ENCODE peak calls at places on chromosomes 6 and 20, in four cellular contexts. One of them, this sample, is unnamed.

GRCh38 chr20:58559368-58559729 is 44.1 kb upstream of the APCDD1L start:
- DNase-seq in astrocyte of the spinal cord: no peak
- DNase-seq in dorsolateral prefrontal cortex: peak; percentile 12
- DNase-seq in cardiac fibroblast: no peak
- DNase-seq in this sample: no peak

GRCh38 chr20:4488407-4489339 is 233.0 kb upstream of the PRND start:
- DNase-seq in astrocyte of the spinal cord: peak; percentile 79
- DNase-seq in dorsolateral prefrontal cortex: no peak
- DNase-seq in cardiac fibroblast: peak; percentile 12
- DNase-seq in this sample: no peak

GRCh38 chr6:101722991-101723579 is 329.6 kb downstream of the GRIK2 start:
- DNase-seq in astrocyte of the spinal cord: peak; percentile 86
- DNase-seq in dorsolateral prefrontal cortex: no peak
- DNase-seq in cardiac fibroblast: peak; percentile 88
- DNase-seq in this sample: no peak

GRCh38 chr20:62938105-62938888 is at the start of gene GID8:
- DNase-seq in astrocyte of the spinal cord: peak; percentile 49
- DNase-seq in dorsolateral prefrontal cortex: no peak
- DNase-seq in cardiac fibroblast: peak; percentile 50
- DNase-seq in this sample: peak; percentile 77

GRCh38 chr6:100880149-100880900 is 804 bp downstream of the ASCC3 start:
- DNase-seq in astrocyte of the spinal cord: peak; percentile 22
- DNase-seq in dorsolateral prefrontal cortex: no peak
- DNase-seq in cardiac fibroblast: no peak
- DNase-seq in this sample: no peak

GRCh38 chr20:38076548-38076947 is 43.0 kb downstream of the RPRD1B start:
- DNase-seq in astrocyte of the spinal cord: no peak
- DNase-seq in dorsolateral prefrontal cortex: no peak
- DNase-seq in cardiac fibroblast: no peak
- DNase-seq in this sample: no peak

GRCh38 chr6:1230689-1231605 is 81.0 kb upstream of the FOXQ1 start:
- DNase-seq in astrocyte of the spinal cord: no peak
- DNase-seq in dorsolateral prefrontal cortex: no peak
- DNase-seq in cardiac fibroblast: no peak
- DNase-seq in this sample: no peak

GRCh38 chr6:129969064-129969463 is 49.3 kb upstream of the L3MBTL3 start:
- DNase-seq in astrocyte of the spinal cord: no peak
- DNase-seq in dorsolateral prefrontal cortex: no peak
- DNase-seq in cardiac fibroblast: no peak
- DNase-seq in this sample: no peak

GRCh38 chr6:170031096-170031471 is 259.8 kb downstream of the DLL1 start:
- DNase-seq in astrocyte of the spinal cord: no peak
- DNase-seq in dorsolateral prefrontal cortex: peak; percentile 34
- DNase-seq in cardiac fibroblast: no peak
- DNase-seq in this sample: no peak

GRCh38 chr6:89267918-89268317 is 47.2 kb downstream of the GABRR2 start:
- DNase-seq in astrocyte of the spinal cord: no peak
- DNase-seq in dorsolateral prefrontal cortex: no peak
- DNase-seq in cardiac fibroblast: no peak
- DNase-seq in this sample: no peak

GRCh38 chr20:35662541-35662940 is 2.2 kb downstream of the CPNE1 start:
- DNase-seq in astrocyte of the spinal cord: no peak
- DNase-seq in dorsolateral prefrontal cortex: no peak
- DNase-seq in cardiac fibroblast: no peak
- DNase-seq in this sample: no peak

GRCh38 chr20:57468523-57469417 is 56.2 kb downstream of the CTCFL start:
- DNase-seq in astrocyte of the spinal cord: no peak
- DNase-seq in dorsolateral prefrontal cortex: no peak
- DNase-seq in cardiac fibroblast: no peak
- DNase-seq in this sample: no peak

GRCh38 chr6:109513571-109514071 is 30.6 kb upstream of the ZBTB24 start:
- DNase-seq in astrocyte of the spinal cord: peak; percentile 83
- DNase-seq in dorsolateral prefrontal cortex: no peak
- DNase-seq in cardiac fibroblast: peak; percentile 86
- DNase-seq in this sample: no peak

GRCh38 chr6:37735722-37736121 is 38.0 kb upstream of the MDGA1 start:
- DNase-seq in astrocyte of the spinal cord: no peak
- DNase-seq in dorsolateral prefrontal cortex: no peak
- DNase-seq in cardiac fibroblast: no peak
- DNase-seq in this sample: no peak

GRCh38 chr20:13101276-13101675 is 92.5 kb downstream of the SPTLC3 start:
- DNase-seq in astrocyte of the spinal cord: peak; percentile 39
- DNase-seq in dorsolateral prefrontal cortex: no peak
- DNase-seq in cardiac fibroblast: no peak
- DNase-seq in this sample: no peak

GRCh38 chr20:6886065-6886729 is 118.7 kb downstream of the BMP2 start:
- DNase-seq in astrocyte of the spinal cord: peak; percentile 12
- DNase-seq in dorsolateral prefrontal cortex: no peak
- DNase-seq in cardiac fibroblast: no peak
- DNase-seq in this sample: no peak

GRCh38 chr6:37794825-37795224 is 24.7 kb upstream of the ZFAND3 start:
- DNase-seq in astrocyte of the spinal cord: peak; percentile 39
- DNase-seq in dorsolateral prefrontal cortex: no peak
- DNase-seq in cardiac fibroblast: no peak
- DNase-seq in this sample: no peak

GRCh38 chr6:91812596-91813274 is 1225.9 kb upstream of the MAP3K7 start:
- DNase-seq in astrocyte of the spinal cord: no peak
- DNase-seq in dorsolateral prefrontal cortex: no peak
- DNase-seq in cardiac fibroblast: no peak
- DNase-seq in this sample: no peak

GRCh38 chr6:127464161-127464880 is 5.1 kb upstream of the KIAA0408 start:
- DNase-seq in astrocyte of the spinal cord: peak; percentile 91
- DNase-seq in dorsolateral prefrontal cortex: no peak
- DNase-seq in cardiac fibroblast: peak; percentile 76
- DNase-seq in this sample: no peak

GRCh38 chr6:28220164-28221133 is 4.6 kb upstream of the ZSCAN9 start:
- DNase-seq in astrocyte of the spinal cord: no peak
- DNase-seq in dorsolateral prefrontal cortex: no peak
- DNase-seq in cardiac fibroblast: no peak
- DNase-seq in this sample: no peak

GRCh38 chr6:13538600-13538999 is 35.8 kb upstream of the SIRT5 start:
- DNase-seq in astrocyte of the spinal cord: no peak
- DNase-seq in dorsolateral prefrontal cortex: no peak
- DNase-seq in cardiac fibroblast: no peak
- DNase-seq in this sample: no peak

GRCh38 chr6:33278392-33278741 is 1.4 kb downstream of the B3GALT4 start:
- DNase-seq in astrocyte of the spinal cord: no peak
- DNase-seq in dorsolateral prefrontal cortex: no peak
- DNase-seq in cardiac fibroblast: no peak
- DNase-seq in this sample: no peak

GRCh38 chr6:33276864-33277662 is at the start of gene B3GALT4:
- DNase-seq in astrocyte of the spinal cord: peak; percentile 79
- DNase-seq in dorsolateral prefrontal cortex: peak; percentile 79
- DNase-seq in cardiac fibroblast: peak; percentile 73
- DNase-seq in this sample: peak; percentile 88

GRCh38 chr6:33276581-33276863 is 401 bp upstream of the B3GALT4 start:
- DNase-seq in astrocyte of the spinal cord: no peak
- DNase-seq in dorsolateral prefrontal cortex: no peak
- DNase-seq in cardiac fibroblast: no peak
- DNase-seq in this sample: no peak

GRCh38 chr6:33278810-33279209 is 1.9 kb downstream of the B3GALT4 start:
- DNase-seq in astrocyte of the spinal cord: no peak
- DNase-seq in dorsolateral prefrontal cortex: no peak
- DNase-seq in cardiac fibroblast: no peak
- DNase-seq in this sample: no peak

GRCh38 chr6:33277663-33278391 is 904 bp downstream of the B3GALT4 start:
- DNase-seq in astrocyte of the spinal cord: no peak
- DNase-seq in dorsolateral prefrontal cortex: no peak
- DNase-seq in cardiac fibroblast: no peak
- DNase-seq in this sample: peak; percentile 55
- TF ChIP-seq CTCF in astrocyte of the spinal cord: no peak
- TF ChIP-seq CTCF in dorsolateral prefrontal cortex: no peak
- TF ChIP-seq CTCF in cardiac fibroblast: no peak
- TF ChIP-seq CTCF in this sample: no peak

GRCh38 chr6:70376628-70377027 is 36.7 kb upstream of the FAM135A start:
- DNase-seq in astrocyte of the spinal cord: no peak
- DNase-seq in dorsolateral prefrontal cortex: no peak
- DNase-seq in cardiac fibroblast: no peak
- DNase-seq in this sample: no peak

GRCh38 chr6:70377372-70377771 is 35.9 kb upstream of the FAM135A start:
- DNase-seq in astrocyte of the spinal cord: no peak
- DNase-seq in dorsolateral prefrontal cortex: no peak
- DNase-seq in cardiac fibroblast: no peak
- DNase-seq in this sample: no peak

GRCh38 chr6:70379473-70380013 is 33.8 kb upstream of the FAM135A start:
- DNase-seq in astrocyte of the spinal cord: no peak
- DNase-seq in dorsolateral prefrontal cortex: no peak
- DNase-seq in cardiac fibroblast: no peak
- DNase-seq in this sample: no peak

GRCh38 chr6:70375166-70375565 is 38.1 kb upstream of the FAM135A start:
- DNase-seq in astrocyte of the spinal cord: peak; percentile 36
- DNase-seq in dorsolateral prefrontal cortex: no peak
- DNase-seq in cardiac fibroblast: no peak
- DNase-seq in this sample: no peak

GRCh38 chr6:70375882-70376281 is 37.4 kb upstream of the FAM135A start:
- DNase-seq in astrocyte of the spinal cord: no peak
- DNase-seq in dorsolateral prefrontal cortex: no peak
- DNase-seq in cardiac fibroblast: no peak
- DNase-seq in this sample: no peak
- TF ChIP-seq CTCF in astrocyte of the spinal cord: peak; percentile 34
- TF ChIP-seq CTCF in dorsolateral prefrontal cortex: no peak
- TF ChIP-seq CTCF in cardiac fibroblast: peak; percentile 34
- TF ChIP-seq CTCF in this sample: no peak

DNA sequence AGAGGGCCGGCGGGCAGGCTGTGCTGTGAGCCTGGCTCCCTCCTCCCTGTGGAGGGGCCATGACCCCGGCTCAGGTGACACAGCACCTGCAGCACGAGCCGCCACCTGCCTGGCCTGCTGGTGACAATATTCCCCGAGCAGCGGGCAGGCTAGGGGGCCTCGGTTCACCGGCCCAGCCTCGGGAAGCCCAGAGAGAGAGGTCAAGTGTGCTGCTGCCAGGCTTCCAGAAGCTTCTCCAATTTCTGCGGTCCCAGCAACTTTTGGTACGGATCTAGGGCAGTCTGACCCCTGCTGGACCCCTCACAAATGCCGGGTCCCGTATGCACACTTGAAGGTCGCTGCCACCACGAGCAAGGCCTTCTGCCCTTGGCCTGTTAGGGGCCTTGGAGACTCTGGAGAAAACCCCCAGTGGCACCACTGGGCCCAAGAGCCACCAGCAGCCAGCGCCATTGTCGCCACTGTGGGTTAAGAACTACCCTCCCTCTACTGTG is 38.6 kb upstream of the NOL4L start:
- DNase-seq in astrocyte of the spinal cord: no peak
- DNase-seq in dorsolateral prefrontal cortex: no peak
- DNase-seq in cardiac fibroblast: no peak
- DNase-seq in this sample: no peak
- TF ChIP-seq CTCF in astrocyte of the spinal cord: no peak
- TF ChIP-seq CTCF in dorsolateral prefrontal cortex: no peak
- TF ChIP-seq CTCF in cardiac fibroblast: no peak
- TF ChIP-seq CTCF in this sample: no peak

GRCh38 chr6:139905404-139906052 is 531.1 kb upstream of the CITED2 start:
- DNase-seq in astrocyte of the spinal cord: no peak
- DNase-seq in dorsolateral prefrontal cortex: no peak
- DNase-seq in cardiac fibroblast: no peak
- DNase-seq in this sample: no peak
- TF ChIP-seq CTCF in astrocyte of the spinal cord: no peak
- TF ChIP-seq CTCF in dorsolateral prefrontal cortex: no peak
- TF ChIP-seq CTCF in cardiac fibroblast: no peak
- TF ChIP-seq CTCF in this sample: no peak

GRCh38 chr6:111564482-111564945 is 41.2 kb downstream of the TRAF3IP2 start:
- DNase-seq in astrocyte of the spinal cord: peak; percentile 51
- DNase-seq in dorsolateral prefrontal cortex: peak; percentile 72
- DNase-seq in cardiac fibroblast: peak; percentile 51
- DNase-seq in this sample: no peak

GRCh38 chr6:111566873-111567517 is 38.7 kb downstream of the TRAF3IP2 start:
- DNase-seq in astrocyte of the spinal cord: no peak
- DNase-seq in dorsolateral prefrontal cortex: peak; percentile 60
- DNase-seq in cardiac fibroblast: peak; percentile 47
- DNase-seq in this sample: no peak

GRCh38 chr6:111563581-111563980 is 42.1 kb downstream of the TRAF3IP2 start:
- DNase-seq in astrocyte of the spinal cord: no peak
- DNase-seq in dorsolateral prefrontal cortex: no peak
- DNase-seq in cardiac fibroblast: no peak
- DNase-seq in this sample: no peak

GRCh38 chr6:111566222-111566717 is 39.4 kb downstream of the TRAF3IP2 start:
- DNase-seq in astrocyte of the spinal cord: no peak
- DNase-seq in dorsolateral prefrontal cortex: no peak
- DNase-seq in cardiac fibroblast: no peak
- DNase-seq in this sample: no peak

GRCh38 chr6:111565316-111566221 is 40.1 kb downstream of the TRAF3IP2 start:
- DNase-seq in astrocyte of the spinal cord: no peak
- DNase-seq in dorsolateral prefrontal cortex: no peak
- DNase-seq in cardiac fibroblast: no peak
- DNase-seq in this sample: peak; percentile 24
- TF ChIP-seq CTCF in astrocyte of the spinal cord: no peak
- TF ChIP-seq CTCF in dorsolateral prefrontal cortex: no peak
- TF ChIP-seq CTCF in cardiac fibroblast: no peak
- TF ChIP-seq CTCF in this sample: peak; percentile 38

GRCh38 chr20:3172933-3173581 is at the start of gene LZTS3:
- DNase-seq in astrocyte of the spinal cord: peak; percentile 52
- DNase-seq in dorsolateral prefrontal cortex: peak; percentile 79
- DNase-seq in cardiac fibroblast: peak; percentile 44
- DNase-seq in this sample: peak; percentile 92

GRCh38 chr20:3172126-3172932 is 1.0 kb downstream of the LZTS3 start:
- DNase-seq in astrocyte of the spinal cord: no peak
- DNase-seq in dorsolateral prefrontal cortex: no peak
- DNase-seq in cardiac fibroblast: no peak
- DNase-seq in this sample: peak; percentile 29

GRCh38 chr20:3174442-3175263 is 1.3 kb upstream of the LZTS3 start:
- DNase-seq in astrocyte of the spinal cord: peak; percentile 15
- DNase-seq in dorsolateral prefrontal cortex: no peak
- DNase-seq in cardiac fibroblast: no peak
- DNase-seq in this sample: no peak

GRCh38 chr20:3175270-3175669 is 1.9 kb upstream of the LZTS3 start:
- DNase-seq in astrocyte of the spinal cord: no peak
- DNase-seq in dorsolateral prefrontal cortex: no peak
- DNase-seq in cardiac fibroblast: no peak
- DNase-seq in this sample: no peak

GRCh38 chr20:3173582-3174441 is 463 bp upstream of the LZTS3 start:
- DNase-seq in astrocyte of the spinal cord: peak; percentile 76
- DNase-seq in dorsolateral prefrontal cortex: peak; percentile 92
- DNase-seq in cardiac fibroblast: peak; percentile 80
- DNase-seq in this sample: peak; percentile 99
- TF ChIP-seq CTCF in astrocyte of the spinal cord: peak; percentile 4
- TF ChIP-seq CTCF in dorsolateral prefrontal cortex: no peak
- TF ChIP-seq CTCF in cardiac fibroblast: peak; percentile 24
- TF ChIP-seq CTCF in this sample: no peak

GRCh38 chr6:4912559-4912958 is 91.3 kb downstream of the RPP40 start:
- DNase-seq in astrocyte of the spinal cord: no peak
- DNase-seq in dorsolateral prefrontal cortex: no peak
- DNase-seq in cardiac fibroblast: no peak
- DNase-seq in this sample: no peak
- TF ChIP-seq CTCF in astrocyte of the spinal cord: no peak
- TF ChIP-seq CTCF in dorsolateral prefrontal cortex: no peak
- TF ChIP-seq CTCF in cardiac fibroblast: no peak
- TF ChIP-seq CTCF in this sample: no peak

This sample was measured in GM13977.